ENCODE peak calls at places on chromosomes 3 and 15, in nine cellular contexts. S is HepG2, N is A549, Z is GM12892, I is ovary, T is endothelial cell of umbilical vein, E is adrenal gland, C is tibial nerve, L is heart left ventricle. H is an unnamed sample.

GRCh38 chr15:62809106-62809967 is 233.2 kb upstream of the TPM1 start:
- DNase-seq in T (no peak), N (no peak), S (peak; percentile 23), E (no peak), I (no peak), Z (no peak), L (no peak), C (no peak), H (no peak)

GRCh38 chr3:141407043-141407442 is 38.7 kb downstream of the ZBTB38 start:
- DNase-seq in I (peak; percentile 73), T (no peak), C (peak; percentile 61), S (no peak), N (no peak), Z (no peak), L (peak; percentile 51), E (peak; percentile 73), H (no peak)

GRCh38 chr3:157390713-157391515 is 45.7 kb upstream of the PTX3 start:
- DNase-seq in N (no peak), S (no peak), T (no peak), L (no peak), C (no peak), Z (no peak), E (no peak), I (no peak), H (no peak)

GRCh38 chr15:70236306-70237103 is 138.8 kb upstream of the TLE3 start:
- DNase-seq in L (no peak), Z (no peak), C (no peak), S (no peak), N (no peak), E (no peak), T (no peak), I (peak; percentile 4), H (no peak)

GRCh38 chr3:40780341-40780800 is 255.6 kb downstream of the ZNF621 start:
- DNase-seq in I (peak; percentile 72), T (peak; percentile 8), E (peak; percentile 49), Z (no peak), L (peak; percentile 81), S (peak; percentile 46), N (no peak), C (peak; percentile 66), H (no peak)

GRCh38 chr3:106261396-106261795 is 392.6 kb upstream of the CBLB start:
- DNase-seq in L (no peak), C (no peak), T (no peak), S (no peak), N (no peak), E (no peak), I (no peak), Z (no peak), H (no peak)

GRCh38 chr3:52695798-52696649 is 9.6 kb downstream of the GLT8D1 start:
- DNase-seq in S (no peak), E (no peak), I (no peak), L (no peak), T (no peak), C (no peak), N (no peak), Z (no peak), H (no peak)

GRCh38 chr3:10170915-10171478 is 6.3 kb downstream of the IRAK2 start:
- DNase-seq in E (no peak), I (no peak), Z (no peak), L (no peak), C (no peak), S (no peak), T (no peak), N (no peak), H (no peak)

GRCh38 chr15:43795197-43795596 is 3.1 kb downstream of the SERF2 start:
- DNase-seq in I (no peak), L (no peak), S (no peak), Z (no peak), C (no peak), N (no peak), E (no peak), T (no peak), H (no peak)

GRCh38 chr15:43794269-43795037 is 2.3 kb downstream of the SERF2 start:
- DNase-seq in Z (no peak), E (peak; percentile 65), T (peak; percentile 9), C (no peak), I (no peak), S (no peak), N (no peak), L (no peak), H (no peak)

GRCh38 chr15:43791993-43792760 is at the start of gene SERF2:
- DNase-seq in C (peak; percentile 100), Z (peak; percentile 98), T (peak; percentile 100), E (peak; percentile 100), I (peak; percentile 100), N (peak; percentile 97), L (peak; percentile 100), S (peak; percentile 97), H (peak; percentile 100)

GRCh38 chr15:43793647-43794046 is 1.5 kb downstream of the SERF2 start:
- DNase-seq in Z (no peak), I (no peak), S (no peak), N (no peak), L (no peak), C (no peak), E (no peak), T (no peak), H (no peak)

DNA sequence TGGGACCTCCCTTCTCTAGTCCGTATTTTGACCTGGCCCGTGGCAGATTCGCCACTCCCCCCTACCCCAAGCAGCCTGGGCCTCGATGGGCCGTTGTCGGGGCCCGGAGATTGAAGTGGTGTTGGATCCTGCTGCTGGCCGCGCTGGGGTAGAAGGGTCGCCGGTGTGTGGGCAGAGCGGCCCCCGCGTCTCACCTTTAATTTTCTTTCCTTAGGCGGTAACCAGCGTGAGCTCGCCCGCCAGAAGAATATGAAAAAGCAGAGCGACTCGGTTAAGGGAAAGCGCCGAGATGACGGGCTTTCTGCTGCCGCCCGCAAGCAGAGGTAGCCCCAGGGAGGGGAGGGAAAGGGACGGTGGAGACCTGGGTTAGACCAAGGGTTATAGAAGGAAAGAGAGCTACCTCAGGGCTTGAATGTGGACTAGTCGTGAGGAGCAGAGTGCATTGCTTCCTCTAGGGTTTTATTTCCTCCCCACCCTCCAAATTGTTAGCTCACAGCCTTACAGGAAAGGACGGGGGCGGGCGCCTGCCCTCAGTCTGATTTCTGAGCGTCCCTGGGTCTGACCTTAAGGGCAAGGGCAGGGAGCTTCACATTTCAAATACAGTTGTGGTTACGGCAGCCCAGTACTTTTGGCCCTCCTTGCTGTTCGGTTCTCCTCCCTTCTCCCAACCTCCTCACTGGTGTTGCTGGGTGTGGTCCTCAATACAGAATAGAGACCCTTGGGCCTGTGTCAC is 807 bp downstream of the SERF2 start:
- DNase-seq in L (peak; percentile 67), E (peak; percentile 74), T (peak; percentile 28), Z (peak; percentile 33), N (peak; percentile 26), S (no peak), C (no peak), I (peak; percentile 36), H (peak; percentile 69)
- TF ChIP-seq POLR2A in L (no peak), E (peak; percentile 25), T (no peak), Z (no peak), N (no peak), S (peak; percentile 60), C (no peak), I (no peak), H (no peak)

DNA sequence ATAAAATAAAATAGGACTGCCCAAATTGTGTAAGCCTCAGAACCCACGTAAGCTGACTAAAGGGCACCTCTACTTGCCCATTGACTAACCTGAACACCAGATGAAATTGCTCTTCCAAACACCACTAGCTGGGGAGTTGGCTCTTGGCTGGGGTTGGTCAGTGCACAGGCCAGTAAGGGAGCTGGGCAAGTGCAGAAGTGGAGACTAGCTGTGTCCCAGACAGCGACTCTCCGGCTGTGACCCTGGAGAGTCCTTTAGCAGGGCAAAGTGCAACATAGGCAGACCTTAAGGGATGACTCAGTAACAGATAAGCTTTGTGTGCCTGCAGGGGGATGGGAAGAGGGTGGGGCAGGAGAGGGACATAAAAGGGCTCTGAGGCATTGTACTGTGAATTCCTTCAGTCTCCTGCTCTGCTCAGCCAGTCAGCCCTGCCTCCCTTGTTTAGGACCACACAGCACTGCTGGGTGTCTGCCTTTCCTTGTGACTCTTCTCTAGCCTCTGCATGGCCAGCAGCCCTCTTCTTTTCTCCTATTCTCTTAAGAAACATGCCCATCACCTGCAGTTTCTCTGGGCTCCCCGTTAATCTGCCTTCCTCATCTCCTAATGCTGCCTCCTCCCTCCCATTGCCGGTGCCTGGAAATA is 13.2 kb downstream of the NR1I2 start:
- DNase-seq in S (peak; percentile 98), Z (no peak), T (peak; percentile 27), L (peak; percentile 40), N (peak; percentile 76), E (peak; percentile 89), I (no peak), C (no peak), H (peak; percentile 88)
- TF ChIP-seq POLR2A in S (peak; percentile 80), Z (no peak), T (no peak), L (no peak), N (peak; percentile 36), E (no peak), I (no peak), C (no peak), H (peak; percentile 24)

GRCh38 chr15:58551084-58551763 is 119.4 kb downstream of the LIPC start:
- DNase-seq in E (no peak), N (no peak), T (no peak), C (no peak), I (no peak), Z (no peak), L (no peak), S (no peak), H (no peak)

GRCh38 chr15:58549780-58550064 is 117.9 kb downstream of the LIPC start:
- DNase-seq in I (no peak), N (no peak), Z (no peak), E (no peak), L (no peak), C (no peak), T (no peak), S (no peak), H (no peak)

GRCh38 chr15:58553365-58553918 is 121.7 kb downstream of the LIPC start:
- DNase-seq in E (no peak), C (no peak), I (no peak), N (no peak), S (no peak), T (no peak), L (no peak), Z (no peak), H (no peak)

GRCh38 chr15:58552505-58553364 is 120.9 kb downstream of the LIPC start:
- DNase-seq in T (no peak), Z (no peak), E (no peak), I (no peak), N (no peak), S (no peak), C (no peak), L (no peak), H (no peak)

GRCh38 chr15:58551764-58552504 is 120.1 kb downstream of the LIPC start:
- DNase-seq in T (peak; percentile 75), S (peak; percentile 94), I (no peak), N (no peak), Z (no peak), E (no peak), L (no peak), C (peak; percentile 48), H (peak; percentile 7)
- TF ChIP-seq POLR2A in T (no peak), S (no peak), I (no peak), N (no peak), Z (no peak), E (no peak), L (no peak), C (no peak), H (no peak)

DNA sequence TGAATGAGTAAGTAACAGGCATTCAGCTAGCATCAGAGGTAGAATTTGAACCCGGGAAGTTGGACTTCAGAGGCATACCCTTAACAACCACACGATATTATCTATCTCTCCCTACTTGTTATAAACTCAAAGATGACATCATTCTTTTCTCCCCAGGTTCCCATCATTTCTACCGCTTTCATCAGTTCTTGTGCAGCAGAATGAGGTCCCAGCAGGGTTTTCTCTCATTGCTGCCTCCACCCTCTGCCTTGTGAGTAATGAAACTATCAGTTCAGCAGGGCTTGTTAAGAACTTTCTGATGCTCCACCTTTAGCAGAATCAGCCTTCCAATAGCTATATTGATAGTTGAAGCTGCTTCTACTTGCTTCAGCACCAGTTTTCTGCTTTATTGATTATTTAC is 487.5 kb upstream of the KCNMB2 start:
- DNase-seq in E (no peak), Z (no peak), S (no peak), N (no peak), T (no peak), I (no peak), C (no peak), L (no peak), H (peak; percentile 56)
- TF ChIP-seq POLR2A in E (no peak), Z (no peak), S (no peak), N (no peak), T (no peak), I (no peak), C (no peak), L (no peak), H (no peak)

H was measured in erythroblast.